ENCODE peak calls at places on chromosomes 13 and 19, in four cellular contexts. T is bronchial epithelial cell, Q is astrocyte of the spinal cord, P is lung. M is an unnamed sample.

GRCh38 chr19:53333071-53333465 is 481 bp upstream of the ZNF845 start:
- DNase-seq in P (peak), T (no peak), Q (no peak), M (peak)

GRCh38 chr13:66322193-66322592 is 907.9 kb downstream of the PCDH9 start:
- DNase-seq in T (no peak), P (no peak), Q (no peak), M (no peak)

GRCh38 chr13:107461751-107462150 is 753.6 kb downstream of the LIG4 start:
- DNase-seq in P (no peak), Q (peak), T (no peak), M (no peak)

GRCh38 chr13:110465696-110466095 is 95.8 kb downstream of the RAB20 start:
- DNase-seq in T (no peak), Q (no peak), P (no peak), M (no peak)

GRCh38 chr13:20193142-20193923 is 595 bp upstream of the GJB2 start:
- DNase-seq in P (no peak), T (no peak), Q (no peak), M (no peak)

GRCh38 chr19:19661675-19662251 is 1.7 kb downstream of the ATP13A1 start:
- DNase-seq in P (no peak), T (no peak), Q (no peak), M (peak)

GRCh38 chr13:32212420-32212819 is 102.7 kb downstream of the ZAR1L start:
- DNase-seq in P (no peak), T (no peak), Q (peak), M (no peak)

GRCh38 chr19:8361921-8362793 is 1.8 kb upstream of the ANGPTL4 start:
- DNase-seq in T (peak), P (peak), Q (peak), M (peak)

GRCh38 chr13:20118268-20119140 is 42.3 kb downstream of the GJA3 start:
- DNase-seq in P (peak), T (no peak), Q (peak), M (no peak)

GRCh38 chr13:113759525-113760137 is 605 bp downstream of the TMEM255B start:
- DNase-seq in Q (peak), P (no peak), T (no peak), M (no peak)

GRCh38 chr13:51451467-51452390 is 1.1 kb downstream of the INTS6 start:
- DNase-seq in Q (peak), T (peak), P (peak), M (peak)

GRCh38 chr19:7505682-7506384 is 10.1 kb upstream of the ZNF358 start:
- DNase-seq in T (no peak), Q (no peak), P (no peak), M (no peak)

GRCh38 chr13:106372199-106373160 is 163.0 kb downstream of the EFNB2 start:
- DNase-seq in Q (peak), P (no peak), T (peak), M (no peak)

GRCh38 chr19:50414850-50415660 is 3.7 kb upstream of the SPIB start:
- DNase-seq in P (peak), T (peak), Q (peak), M (peak)

GRCh38 chr19:6402834-6403608 is 10.1 kb upstream of the GTF2F1 start:
- DNase-seq in P (no peak), Q (peak), T (no peak), M (no peak)

GRCh38 chr19:7188682-7189629 is 105.3 kb downstream of the INSR start:
- DNase-seq in P (no peak), T (no peak), Q (no peak), M (no peak)

GRCh38 chr19:43495082-43495481 is 9.5 kb downstream of the PHLDB3 start:
- DNase-seq in P (no peak), T (no peak), Q (no peak), M (peak)

GRCh38 chr19:14089662-14090508 is 666 bp downstream of the SAMD1 start:
- DNase-seq in T (no peak), P (no peak), Q (peak), M (peak)

GRCh38 chr19:35240322-35240721 is 8.5 kb upstream of the LSR start:
- DNase-seq in P (no peak), Q (no peak), T (no peak), M (no peak)

GRCh38 chr19:28103916-28104315 is 1109.0 kb downstream of the UQCRFS1 start:
- DNase-seq in P (no peak), T (no peak), Q (no peak), M (no peak)

GRCh38 chr19:19816679-19817078 is 4.9 kb downstream of the ZNF506 start:
- DNase-seq in T (no peak), P (no peak), Q (no peak), M (no peak)

GRCh38 chr19:43664008-43664407 is 6.0 kb downstream of the PLAUR start:
- DNase-seq in P (no peak), Q (no peak), T (no peak), M (no peak)

GRCh38 chr13:114259374-114259773 is 22.0 kb upstream of the UPF3A start:
- DNase-seq in T (no peak), Q (no peak), P (no peak), M (no peak)

GRCh38 chr19:46284635-46285034 is 12.2 kb upstream of the HIF3A start:
- DNase-seq in Q (no peak), P (no peak), T (no peak), M (no peak)

GRCh38 chr13:72151241-72151640 is 284.2 kb upstream of the DACH1 start:
- DNase-seq in T (peak), Q (peak), P (no peak), M (no peak)

GRCh38 chr19:40650749-40651305 is 39.6 kb downstream of the NUMBL start:
- DNase-seq in Q (peak), T (no peak), P (no peak), M (peak)

GRCh38 chr13:42524487-42525034 is 49.4 kb upstream of the TNFSF11 start:
- DNase-seq in T (peak), Q (no peak), P (no peak), M (no peak)

GRCh38 chr13:86892330-86892729 is 778.8 kb upstream of the SLITRK5 start:
- DNase-seq in T (no peak), P (no peak), Q (peak), M (no peak)

GRCh38 chr19:3366761-3367571 is 583 bp downstream of the NFIC start:
- DNase-seq in P (no peak), T (no peak), Q (peak), M (peak)

GRCh38 chr13:102395174-102395573 is 6.7 kb downstream of the FGF14 start:
- DNase-seq in P (no peak), T (no peak), Q (no peak), M (no peak)

GRCh38 chr13:23871616-23872220 is 17.5 kb downstream of the MIPEP start:
- DNase-seq in P (no peak), T (peak), Q (peak), M (no peak)

GRCh38 chr13:44142911-44143665 is 230.5 kb upstream of the SERP2 start:
- DNase-seq in T (peak), P (no peak), Q (peak), M (no peak)

GRCh38 chr13:40613192-40613818 is 53.1 kb downstream of the FOXO1 start:
- DNase-seq in P (no peak), T (no peak), Q (no peak), M (peak)

GRCh38 chr19:32824136-32824835 is 45.3 kb downstream of the SLC7A9 start:
- DNase-seq in P (no peak), Q (no peak), T (no peak), M (peak)

GRCh38 chr13:60174113-60174512 is 10.4 kb upstream of the DIAPH3 start:
- DNase-seq in P (no peak), T (no peak), Q (no peak), M (no peak)

GRCh38 chr13:60165391-60166099 is 1.8 kb upstream of the DIAPH3 start:
- DNase-seq in T (no peak), Q (no peak), P (no peak), M (no peak)

GRCh38 chr13:60169239-60170031 is 5.7 kb upstream of the DIAPH3 start:
- DNase-seq in P (no peak), T (no peak), Q (no peak), M (no peak)

GRCh38 chr13:60167121-60167520 is 3.4 kb upstream of the DIAPH3 start:
- DNase-seq in P (no peak), Q (no peak), T (no peak), M (no peak)

DNA sequence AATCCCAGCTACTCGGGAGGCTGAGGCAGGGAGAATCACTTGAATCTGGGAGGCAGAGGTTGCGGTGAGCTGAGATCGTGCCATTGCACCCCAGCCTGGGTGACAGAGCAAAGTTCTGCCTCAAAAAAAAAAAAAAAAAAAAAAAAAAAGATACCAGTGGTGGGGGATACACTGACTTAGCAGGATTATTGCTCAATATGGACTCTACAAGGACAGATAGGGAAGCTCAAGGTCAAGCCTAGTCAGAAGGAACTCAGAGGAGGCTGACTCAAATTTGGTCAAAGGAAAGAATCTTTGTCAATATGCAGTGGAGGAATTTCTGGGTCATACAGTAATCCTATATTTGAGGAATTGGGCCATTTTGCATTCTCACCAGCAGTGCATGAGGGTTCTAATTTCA is 6.7 kb upstream of the DIAPH3 start:
- DNase-seq in P (no peak), T (no peak), Q (no peak), M (no peak)
- H3K4me3 ChIP-seq in P (no peak), T (no peak), Q (no peak), M (no peak)

DNA sequence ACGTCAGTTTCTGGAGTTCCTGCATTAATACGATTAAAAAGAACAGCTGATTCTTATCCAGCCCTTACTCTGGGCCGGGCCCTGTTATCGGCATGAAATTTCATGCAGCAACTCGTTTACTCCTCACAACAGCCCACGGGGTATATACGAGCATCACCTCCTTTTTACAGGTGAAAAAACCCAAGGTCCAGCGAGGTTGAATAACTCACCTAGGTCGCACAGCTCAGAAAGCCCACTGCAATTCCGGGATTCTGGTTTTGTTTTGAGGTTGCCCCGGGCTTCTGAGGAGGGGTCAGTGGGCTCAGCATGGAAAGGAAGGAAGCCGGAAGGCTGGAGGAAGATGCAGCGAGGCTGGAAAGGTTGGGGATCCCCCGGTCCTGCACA is 577 bp upstream of the ACP7 start:
- DNase-seq in Q (no peak), T (peak), P (no peak), M (no peak)
- H3K4me3 ChIP-seq in Q (peak), T (peak), P (no peak), M (no peak)

DNA sequence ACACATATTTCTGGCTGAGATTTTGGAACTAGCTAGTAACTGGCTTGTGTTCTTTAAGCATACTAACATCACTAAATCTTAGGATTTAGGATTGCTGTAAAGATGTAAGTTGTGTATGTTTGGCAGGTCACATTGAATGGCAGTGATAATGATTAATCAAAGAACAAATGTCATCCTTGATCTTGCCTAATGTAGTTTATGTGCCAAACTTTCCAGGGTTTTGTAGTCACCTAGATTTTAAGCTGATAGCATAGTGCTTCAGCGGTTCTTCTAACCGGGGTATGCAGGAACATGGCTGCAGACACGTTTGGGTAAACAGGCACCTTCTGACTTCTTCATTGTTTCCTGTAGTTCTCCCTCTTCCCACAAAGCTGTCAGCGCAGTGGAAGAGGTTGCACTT is 9.7 kb downstream of the CLN5 start:
- DNase-seq in P (no peak), T (no peak), Q (no peak), M (no peak)
- H3K4me3 ChIP-seq in P (no peak), T (no peak), Q (no peak), M (no peak)

GRCh38 chr19:16895467-16896097 is 6.8 kb downstream of the F2RL3 start:
- DNase-seq in P (no peak), T (no peak), Q (peak), M (no peak)
- H3K4me3 ChIP-seq in P (no peak), T (peak), Q (peak), M (no peak)

GRCh38 chr19:5360003-5360820 is 19.6 kb upstream of the PTPRS start:
- DNase-seq in T (no peak), P (no peak), Q (no peak), M (no peak)
- H3K4me3 ChIP-seq in T (no peak), P (no peak), Q (no peak), M (no peak)

GRCh38 chr19:45150180-45150579 is 10.6 kb downstream of the NKPD1 start:
- DNase-seq in T (no peak), P (no peak), Q (no peak), M (no peak)

GRCh38 chr19:45150731-45151725 is 9.8 kb downstream of the NKPD1 start:
- DNase-seq in T (peak), P (no peak), Q (no peak), M (no peak)

GRCh38 chr19:45152504-45153338 is 8.1 kb downstream of the NKPD1 start:
- DNase-seq in P (no peak), T (no peak), Q (peak), M (peak)

GRCh38 chr19:45153339-45154063 is 7.3 kb downstream of the NKPD1 start:
- DNase-seq in P (no peak), Q (peak), T (no peak), M (no peak)

GRCh38 chr19:45151821-45152503 is 8.8 kb downstream of the NKPD1 start:
- DNase-seq in P (no peak), Q (no peak), T (no peak), M (no peak)
- H3K4me3 ChIP-seq in P (no peak), Q (no peak), T (no peak), M (no peak)